ENCODE peak calls at places on chromosomes 12 and 14, in four cellular contexts. I is H1, Y is GM12878, A is HepG2. R is an unnamed sample.
A peak's percentile ranks its signal among the peaks of the same experiment; 100 is the strongest.

GRCh38 chr14:50045039-50045711 is 71.2 kb downstream of the VCPKMT start:
- DNase-seq in I (no peak), Y (peak; percentile 54), A (peak; percentile 82), R (no peak)

GRCh38 chr12:12010277-12011031 is 60.3 kb upstream of the BCL2L14 start:
- DNase-seq in I (no peak), Y (peak; percentile 94), A (no peak), R (no peak)

GRCh38 chr12:75805905-75806304 is 225.7 kb downstream of the PHLDA1 start:
- DNase-seq in I (no peak), Y (no peak), A (no peak), R (no peak)

GRCh38 chr12:55972045-55972843 is 1.6 kb upstream of the RAB5B start:
- DNase-seq in I (no peak), Y (no peak), A (peak; percentile 60), R (no peak)

GRCh38 chr12:82862069-82862841 is 175.5 kb downstream of the TMTC2 start:
- DNase-seq in I (no peak), Y (no peak), A (no peak), R (no peak)

GRCh38 chr12:132593938-132594358 is 16.4 kb downstream of the LRCOL1 start:
- DNase-seq in I (peak; percentile 77), Y (no peak), A (peak; percentile 96), R (peak; percentile 66)

GRCh38 chr14:23119362-23120327 is 590 bp upstream of the CEBPE start:
- DNase-seq in I (no peak), Y (no peak), A (no peak), R (no peak)

GRCh38 chr14:54893151-54893760 is 9.4 kb downstream of the GCH1 start:
- DNase-seq in I (no peak), Y (no peak), A (peak; percentile 50), R (no peak)

GRCh38 chr14:99981806-99982205 is 83.4 kb upstream of the EVL start:
- DNase-seq in I (no peak), Y (no peak), A (no peak), R (no peak)

GRCh38 chr14:22598896-22599244 is 770 bp downstream of the ABHD4 start:
- DNase-seq in I (no peak), Y (no peak), A (peak; percentile 82), R (no peak)

GRCh38 chr14:68667313-68667791 is 125.5 kb downstream of the ZFP36L1 start:
- DNase-seq in I (no peak), Y (no peak), A (no peak), R (no peak)

GRCh38 chr14:100593751-100594624 is 6.8 kb upstream of the BEGAIN start:
- DNase-seq in I (no peak), Y (no peak), A (no peak), R (no peak)

GRCh38 chr12:112353389-112353788 is 28.8 kb downstream of the HECTD4 start:
- DNase-seq in I (no peak), Y (no peak), A (no peak), R (no peak)

GRCh38 chr14:37253905-37254304 is 56.2 kb downstream of the MIPOL1 start:
- DNase-seq in I (no peak), Y (no peak), A (no peak), R (no peak)

GRCh38 chr14:69237584-69237983 is 22.4 kb upstream of the GALNT16 start:
- DNase-seq in I (peak; percentile 41), Y (no peak), A (no peak), R (no peak)

GRCh38 chr12:11696084-11696483 is 46.6 kb downstream of the ETV6 start:
- DNase-seq in I (no peak), Y (no peak), A (no peak), R (no peak)

GRCh38 chr14:81312289-81312876 is 87.7 kb downstream of the STON2 start:
- DNase-seq in I (no peak), Y (no peak), A (no peak), R (no peak)
- H3K4me1 ChIP-seq in I (peaks cover 6% of the 10 kb centered on the region), Y (no peaks in the 10 kb centered on the region), A (peaks cover 8% of the 10 kb centered on the region), R (no peaks in the 10 kb centered on the region)

DNA sequence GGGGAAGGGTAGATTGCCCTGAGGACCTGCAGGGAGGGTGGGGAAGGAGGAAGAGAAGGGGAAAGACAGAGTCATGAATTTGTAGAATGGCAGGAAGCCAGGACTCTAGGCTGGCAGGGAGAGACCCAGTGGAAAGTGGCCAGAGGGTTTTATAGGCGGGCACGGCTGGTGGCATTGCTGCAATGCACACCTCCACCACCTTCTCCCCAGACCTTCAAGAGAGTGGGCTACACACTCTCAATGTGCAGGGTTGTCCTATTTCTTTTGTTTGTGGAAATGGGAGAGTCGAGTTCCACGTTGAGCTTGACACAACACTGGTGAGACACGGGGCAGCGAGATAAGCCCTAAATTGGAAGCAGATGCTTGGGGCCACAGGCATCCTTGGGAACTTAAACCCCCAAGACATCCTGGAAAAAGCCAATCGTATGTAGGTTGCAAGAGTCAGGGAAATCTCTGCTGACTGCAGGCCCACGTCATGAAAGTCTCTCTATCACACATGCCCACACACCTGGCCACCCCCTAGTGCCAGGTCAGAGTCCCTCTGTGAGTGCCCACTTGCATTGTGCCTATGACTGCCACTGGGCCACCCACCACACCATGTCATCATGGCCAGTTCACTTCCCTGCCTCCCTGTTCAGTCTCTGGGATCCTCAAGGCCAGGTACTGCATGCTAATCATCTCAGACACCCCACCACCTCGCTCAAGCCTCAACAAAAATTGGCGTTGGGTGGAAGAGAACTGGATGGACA is 38.0 kb upstream of the BDKRB2 start:
- DNase-seq in I (no peak), Y (no peak), A (no peak), R (no peak)
- TF ChIP-seq YY1 in I (no peak), Y (no peak), A (no peak), R (no peak)

GRCh38 chr14:34453226-34453625 is 8.8 kb downstream of the SPTSSA start:
- DNase-seq in I (no peak), Y (no peak), A (no peak), R (no peak)
- TF ChIP-seq SUZ12 in I (no peak), Y (no peak), A (no peak), R (no peak)

DNA sequence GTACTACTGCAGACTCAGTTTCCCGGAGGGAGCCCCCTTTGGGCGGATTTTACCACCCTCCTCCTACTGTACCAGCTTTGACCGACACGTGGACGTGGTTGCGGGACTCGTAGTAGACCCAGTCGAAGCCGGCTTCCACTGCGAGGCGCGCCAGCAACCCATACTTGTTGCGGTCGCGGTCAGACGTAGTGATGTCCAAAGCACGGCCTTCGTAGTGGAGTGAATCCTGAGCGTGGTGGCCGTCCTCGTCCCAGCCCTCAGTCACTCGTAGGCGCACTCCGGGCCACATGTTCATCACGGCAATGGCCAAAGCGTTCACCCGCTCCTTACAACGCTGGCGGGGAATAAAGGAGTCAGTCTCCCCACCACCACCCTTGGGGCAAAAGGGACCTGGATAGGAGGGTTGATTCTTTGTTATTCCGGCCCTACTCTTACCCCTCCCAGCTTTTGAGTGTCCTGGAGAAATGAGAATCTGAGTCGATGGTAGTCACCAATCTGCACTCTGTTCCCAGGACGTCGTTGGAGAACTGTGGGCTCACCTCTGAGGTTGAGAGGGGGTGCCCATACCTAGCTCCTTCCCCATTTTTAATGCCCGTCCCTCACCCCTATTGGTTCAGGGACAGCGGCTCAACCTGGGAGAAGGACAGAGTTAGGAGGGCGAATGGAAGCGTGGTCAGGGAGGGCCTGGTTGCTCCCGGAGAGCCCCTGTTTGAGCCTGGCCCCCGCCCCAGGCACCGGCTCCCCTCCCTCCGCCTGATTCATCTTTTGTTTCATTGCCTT is 3.4 kb downstream of the DHH start:
- DNase-seq in I (peak; percentile 63), Y (no peak), A (no peak), R (no peak)
- H3K4me1 ChIP-seq in I (peaks cover 23% of the 10 kb centered on the region), Y (peaks cover 3% of the 10 kb centered on the region), A (peaks cover 52% of the 10 kb centered on the region), R (peaks cover 6% of the 10 kb centered on the region)

GRCh38 chr12:122726056-122726558 is 4.5 kb downstream of the HCAR1 start:
- DNase-seq in I (no peak), Y (peak; percentile 59), A (peak; percentile 69), R (peak; percentile 56)
- TF ChIP-seq YY1 in I (no peak), Y (peak; percentile 13), A (no peak), R (no peak)

DNA sequence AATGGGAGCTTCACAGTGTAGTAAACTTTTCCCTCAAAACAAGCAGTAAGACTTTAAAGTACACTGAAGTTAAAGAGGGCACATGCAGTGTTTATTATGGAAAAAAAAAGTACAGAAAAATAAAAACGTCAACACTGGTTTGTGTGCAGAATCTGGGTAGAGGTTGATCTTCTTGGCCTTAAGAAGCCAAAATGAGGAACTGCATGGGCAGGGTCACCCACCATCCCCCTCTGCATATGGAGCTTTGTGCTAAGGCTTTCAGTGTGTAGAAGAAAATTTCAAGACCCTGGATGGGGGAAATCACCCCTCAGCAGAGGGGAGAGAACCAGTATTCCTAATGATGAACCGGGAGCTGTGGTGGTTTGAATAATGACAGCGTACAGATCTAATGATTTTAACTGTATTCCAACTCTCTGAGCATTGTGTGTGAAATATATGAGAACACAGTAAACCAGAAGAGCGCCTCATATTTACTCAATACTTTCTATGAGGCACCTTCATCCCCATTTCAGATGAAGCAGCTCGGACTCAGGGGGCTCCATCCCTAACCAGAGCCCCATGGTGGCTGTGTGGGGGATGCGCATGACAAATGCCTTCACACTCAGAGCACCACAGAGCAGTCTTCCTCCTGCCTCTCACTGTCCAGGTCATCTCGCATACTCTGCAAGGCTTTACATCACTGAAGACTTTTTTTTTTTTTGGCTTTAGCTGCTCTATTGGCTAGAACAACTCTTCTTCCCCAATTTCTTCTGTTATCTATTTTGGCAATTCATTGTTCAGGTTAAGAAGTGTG is 33.4 kb downstream of the ACADS start:
- DNase-seq in I (no peak), Y (no peak), A (no peak), R (peak; percentile 33)
- TF ChIP-seq SUZ12 in I (no peak), Y (no peak), A (no peak), R (no peak)

DNA sequence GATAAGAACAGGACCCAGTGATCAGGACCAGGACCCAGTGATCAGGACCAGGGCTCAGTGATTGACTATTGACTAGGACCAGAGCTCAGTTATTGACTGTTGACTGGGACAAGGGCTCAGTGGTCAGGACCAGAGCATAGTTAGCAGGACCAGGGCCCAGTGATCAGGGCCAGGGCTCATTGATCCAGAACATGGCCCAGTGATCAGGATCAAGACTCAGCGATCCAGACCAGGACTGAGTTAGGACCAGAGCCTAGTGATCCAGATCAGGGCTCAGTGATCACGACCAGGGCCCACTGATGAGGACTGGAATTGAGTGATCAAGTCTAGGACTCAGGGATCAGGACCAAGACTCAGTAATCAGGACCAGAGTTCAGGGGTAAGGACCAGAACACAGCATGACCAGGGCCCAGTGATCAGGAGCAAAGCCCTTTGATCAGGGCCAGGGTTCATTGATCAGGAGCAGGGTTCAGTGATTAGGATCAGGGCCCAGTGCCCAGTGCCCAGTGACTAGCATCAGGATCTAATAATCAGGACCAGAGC is 176.0 kb downstream of the TMEM121 start:
- DNase-seq in I (no peak), Y (no peak), A (no peak), R (no peak)
- H3K4me1 ChIP-seq in I (no peaks in the 10 kb centered on the region), Y (peaks cover 43% of the 10 kb centered on the region), A (no peaks in the 10 kb centered on the region), R (no peaks in the 10 kb centered on the region)

GRCh38 chr14:29462271-29462670 is 465.4 kb downstream of the PRKD1 start:
- DNase-seq in I (no peak), Y (no peak), A (no peak), R (no peak)
- TF ChIP-seq YY1 in I (no peak), Y (no peak), A (no peak), R (no peak)

R was measured in NT2/D1.